ENCODE peak calls at places on chromosomes 7 and 10, in six cellular contexts. One of them, this sample, is unnamed.

GRCh38 chr7:85095357-85095756 is 91.5 kb downstream of the SEMA3D start:
- DNase-seq in ACHN: no peak
- DNase-seq in left colon: no peak
- DNase-seq in stimulated activated CD4-positive, alpha-beta T cell treated with anti-CD3 and anti-CD28 coated beads, Interleukin-1b, Interleukin-23, amount 100 ng/mL, for 4 hours: no peak
- DNase-seq in NCI-H510A treated with DMSO at 0.1 percent for 48 hours: no peak
- DNase-seq in hypothalamus: no peak
- DNase-seq in this sample: no peak

GRCh38 chr10:102649770-102650654 is 5.7 kb downstream of the TRIM8 start:
- DNase-seq in NCI-H510A treated with DMSO at 0.1 percent for 48 hours: no peak
- DNase-seq in ACHN: no peak
- DNase-seq in hypothalamus: no peak
- DNase-seq in left colon: no peak
- DNase-seq in stimulated activated CD4-positive, alpha-beta T cell treated with anti-CD3 and anti-CD28 coated beads, Interleukin-1b, Interleukin-23, amount 100 ng/mL, for 4 hours: no peak
- DNase-seq in this sample: no peak

GRCh38 chr7:105098863-105099515 is 85.0 kb downstream of the KMT2E start:
- DNase-seq in stimulated activated CD4-positive, alpha-beta T cell treated with anti-CD3 and anti-CD28 coated beads, Interleukin-1b, Interleukin-23, amount 100 ng/mL, for 4 hours: no peak
- DNase-seq in left colon: no peak
- DNase-seq in ACHN: no peak
- DNase-seq in NCI-H510A treated with DMSO at 0.1 percent for 48 hours: no peak
- DNase-seq in hypothalamus: no peak
- DNase-seq in this sample: no peak

GRCh38 chr10:29041512-29042150 is 247.2 kb upstream of the LYZL1 start:
- DNase-seq in stimulated activated CD4-positive, alpha-beta T cell treated with anti-CD3 and anti-CD28 coated beads, Interleukin-1b, Interleukin-23, amount 100 ng/mL, for 4 hours: no peak
- DNase-seq in left colon: no peak
- DNase-seq in hypothalamus: no peak
- DNase-seq in ACHN: no peak
- DNase-seq in NCI-H510A treated with DMSO at 0.1 percent for 48 hours: no peak
- DNase-seq in this sample: no peak

GRCh38 chr10:13959443-13960359 is 371.0 kb downstream of the FRMD4A start:
- DNase-seq in NCI-H510A treated with DMSO at 0.1 percent for 48 hours: no peak
- DNase-seq in ACHN: no peak
- DNase-seq in hypothalamus: no peak
- DNase-seq in stimulated activated CD4-positive, alpha-beta T cell treated with anti-CD3 and anti-CD28 coated beads, Interleukin-1b, Interleukin-23, amount 100 ng/mL, for 4 hours: no peak
- DNase-seq in left colon: no peak
- DNase-seq in this sample: no peak

GRCh38 chr7:76408121-76408560 is 1.4 kb downstream of the SSC4D start:
- DNase-seq in NCI-H510A treated with DMSO at 0.1 percent for 48 hours: no peak
- DNase-seq in stimulated activated CD4-positive, alpha-beta T cell treated with anti-CD3 and anti-CD28 coated beads, Interleukin-1b, Interleukin-23, amount 100 ng/mL, for 4 hours: no peak
- DNase-seq in hypothalamus: no peak
- DNase-seq in left colon: no peak
- DNase-seq in ACHN: no peak
- DNase-seq in this sample: no peak

GRCh38 chr7:37430126-37430525 is 18.5 kb downstream of the ELMO1 start:
- DNase-seq in stimulated activated CD4-positive, alpha-beta T cell treated with anti-CD3 and anti-CD28 coated beads, Interleukin-1b, Interleukin-23, amount 100 ng/mL, for 4 hours: no peak
- DNase-seq in NCI-H510A treated with DMSO at 0.1 percent for 48 hours: no peak
- DNase-seq in hypothalamus: no peak
- DNase-seq in ACHN: no peak
- DNase-seq in left colon: no peak
- DNase-seq in this sample: no peak

GRCh38 chr7:47483604-47484273 is 98.2 kb downstream of the TNS3 start:
- DNase-seq in hypothalamus: no peak
- DNase-seq in stimulated activated CD4-positive, alpha-beta T cell treated with anti-CD3 and anti-CD28 coated beads, Interleukin-1b, Interleukin-23, amount 100 ng/mL, for 4 hours: no peak
- DNase-seq in ACHN: peak; percentile 29
- DNase-seq in left colon: no peak
- DNase-seq in NCI-H510A treated with DMSO at 0.1 percent for 48 hours: no peak
- DNase-seq in this sample: no peak

GRCh38 chr7:98958968-98959367 is 80.6 kb downstream of the TRRAP start:
- DNase-seq in hypothalamus: no peak
- DNase-seq in left colon: no peak
- DNase-seq in ACHN: no peak
- DNase-seq in stimulated activated CD4-positive, alpha-beta T cell treated with anti-CD3 and anti-CD28 coated beads, Interleukin-1b, Interleukin-23, amount 100 ng/mL, for 4 hours: no peak
- DNase-seq in NCI-H510A treated with DMSO at 0.1 percent for 48 hours: no peak
- DNase-seq in this sample: no peak

GRCh38 chr7:134449596-134450194 is 9.2 kb downstream of the AKR1B1 start:
- DNase-seq in stimulated activated CD4-positive, alpha-beta T cell treated with anti-CD3 and anti-CD28 coated beads, Interleukin-1b, Interleukin-23, amount 100 ng/mL, for 4 hours: no peak
- DNase-seq in hypothalamus: no peak
- DNase-seq in NCI-H510A treated with DMSO at 0.1 percent for 48 hours: no peak
- DNase-seq in left colon: no peak
- DNase-seq in ACHN: no peak
- DNase-seq in this sample: no peak

GRCh38 chr10:9302142-9302746 is 1247.8 kb downstream of the GATA3 start:
- DNase-seq in NCI-H510A treated with DMSO at 0.1 percent for 48 hours: peak; percentile 4
- DNase-seq in left colon: no peak
- DNase-seq in ACHN: peak; percentile 55
- DNase-seq in hypothalamus: no peak
- DNase-seq in stimulated activated CD4-positive, alpha-beta T cell treated with anti-CD3 and anti-CD28 coated beads, Interleukin-1b, Interleukin-23, amount 100 ng/mL, for 4 hours: peak; percentile 16
- DNase-seq in this sample: no peak

GRCh38 chr7:116380030-116380429 is 119.5 kb upstream of the CAV2 start:
- DNase-seq in NCI-H510A treated with DMSO at 0.1 percent for 48 hours: no peak
- DNase-seq in ACHN: no peak
- DNase-seq in hypothalamus: no peak
- DNase-seq in left colon: no peak
- DNase-seq in stimulated activated CD4-positive, alpha-beta T cell treated with anti-CD3 and anti-CD28 coated beads, Interleukin-1b, Interleukin-23, amount 100 ng/mL, for 4 hours: no peak
- DNase-seq in this sample: no peak

GRCh38 chr10:89738551-89739209 is 37.3 kb downstream of the KIF20B start:
- DNase-seq in NCI-H510A treated with DMSO at 0.1 percent for 48 hours: no peak
- DNase-seq in hypothalamus: no peak
- DNase-seq in ACHN: no peak
- DNase-seq in stimulated activated CD4-positive, alpha-beta T cell treated with anti-CD3 and anti-CD28 coated beads, Interleukin-1b, Interleukin-23, amount 100 ng/mL, for 4 hours: no peak
- DNase-seq in left colon: no peak
- DNase-seq in this sample: no peak

GRCh38 chr7:1673581-1674102 is 3.6 kb downstream of the ELFN1 start:
- DNase-seq in left colon: no peak
- DNase-seq in ACHN: no peak
- DNase-seq in hypothalamus: no peak
- DNase-seq in stimulated activated CD4-positive, alpha-beta T cell treated with anti-CD3 and anti-CD28 coated beads, Interleukin-1b, Interleukin-23, amount 100 ng/mL, for 4 hours: no peak
- DNase-seq in NCI-H510A treated with DMSO at 0.1 percent for 48 hours: no peak
- DNase-seq in this sample: no peak